ENCODE peak calls at places on chromosomes 11 and 22, in eight cellular contexts. Q is endodermal cell, H is HFF-Myc, S is testis, B is ovary, V is BE2C, C is AG04450, F is prostate gland. D is an unnamed sample.

GRCh38 chr11:70901951-70902521 is 350.3 kb downstream of the SHANK2 start:
- DNase-seq in Q (no peak), H (no peak), S (peak; percentile 30), B (no peak), V (no peak), C (no peak), F (no peak), D (no peak)

GRCh38 chr11:1755344-1756023 is 5.1 kb upstream of the IFITM10 start:
- DNase-seq in Q (no peak), H (no peak), S (no peak), B (no peak), V (no peak), C (no peak), F (peak; percentile 48), D (peak; percentile 43)

GRCh38 chr11:77035580-77035979 is 1.4 kb downstream of the B3GNT6 start:
- DNase-seq in Q (peak; percentile 38), H (no peak), S (no peak), B (no peak), V (no peak), C (no peak), F (no peak), D (no peak)

GRCh38 chr11:114059278-114059983 is at the start of gene ZBTB16:
- DNase-seq in Q (peak; percentile 90), H (no peak), S (peak; percentile 82), B (peak; percentile 91), V (peak; percentile 32), C (no peak), F (peak; percentile 88), D (peak; percentile 95)

GRCh38 chr11:123458501-123458900 is 28.4 kb downstream of the GRAMD1B start:
- DNase-seq in Q (no peak), H (no peak), S (no peak), B (no peak), V (no peak), C (no peak), F (no peak), D (no peak)

GRCh38 chr11:19868281-19868821 is 155.7 kb downstream of the NAV2 start:
- DNase-seq in Q (peak; percentile 64), H (no peak), S (no peak), B (no peak), V (peak; percentile 16), C (peak; percentile 21), F (peak; percentile 86), D (no peak)

GRCh38 chr22:38706101-38706884 is 549 bp downstream of the GTPBP1 start:
- DNase-seq in Q (peak; percentile 68), H (no peak), S (peak; percentile 45), B (peak; percentile 47), V (peak; percentile 43), C (no peak), F (peak; percentile 21), D (peak; percentile 80)

GRCh38 chr11:67584205-67584880 is 731 bp downstream of the GSTP1 start:
- DNase-seq in Q (peak; percentile 70), H (no peak), S (peak; percentile 65), B (peak; percentile 78), V (peak; percentile 49), C (no peak), F (peak; percentile 73), D (peak; percentile 83)

GRCh38 chr11:128342511-128343133 is 244.7 kb downstream of the ETS1 start:
- DNase-seq in Q (peak; percentile 73), H (peak; percentile 76), S (no peak), B (no peak), V (no peak), C (no peak), F (no peak), D (peak; percentile 24)

GRCh38 chr22:37435970-37436603 is 8.8 kb upstream of the ELFN2 start:
- DNase-seq in Q (no peak), H (no peak), S (no peak), B (no peak), V (no peak), C (no peak), F (no peak), D (no peak)

GRCh38 chr11:128905345-128906184 is 14.4 kb downstream of the KCNJ5 start:
- DNase-seq in Q (peak; percentile 90), H (no peak), S (no peak), B (peak; percentile 49), V (peak; percentile 49), C (no peak), F (peak; percentile 30), D (peak; percentile 95)

GRCh38 chr11:33891714-33892327 is at the start of gene LMO2:
- DNase-seq in Q (no peak), H (no peak), S (no peak), B (no peak), V (no peak), C (no peak), F (no peak), D (no peak)
- H3K4me3 ChIP-seq in Q (no peak within 1 kb of the TSS), H (no peak within 1 kb of the TSS), S (no peak within 1 kb of the TSS), B (no peak within 1 kb of the TSS), V (no peak within 1 kb of the TSS), C (no peak within 1 kb of the TSS), F (no peak within 1 kb of the TSS), D (no peak within 1 kb of the TSS)

GRCh38 chr22:21942407-21942895 is 10.2 kb downstream of the PPM1F start:
- DNase-seq in Q (no peak), H (peak; percentile 57), S (no peak), B (no peak), V (no peak), C (peak; percentile 39), F (no peak), D (no peak)
- H3K4me3 ChIP-seq in Q (no peak overlapping the region), H (peak overlapping the region; percentile 3), S (no peak overlapping the region), B (no peak overlapping the region), V (no peak overlapping the region), C (peak overlapping the region; percentile 31), F (no peak overlapping the region), D (no peak overlapping the region)

GRCh38 chr22:30816413-30816812 is 121.7 kb downstream of the OSBP2 start:
- DNase-seq in Q (peak; percentile 65), H (no peak), S (no peak), B (no peak), V (no peak), C (no peak), F (no peak), D (peak; percentile 60)
- H3K4me3 ChIP-seq in Q (no peak overlapping the region), H (no peak overlapping the region), S (no peak overlapping the region), B (no peak overlapping the region), V (no peak overlapping the region), C (no peak overlapping the region), F (no peak overlapping the region), D (no peak overlapping the region)

GRCh38 chr11:66314186-66314501 is 2.7 kb downstream of the CD248 start:
- DNase-seq in Q (no peak), H (no peak), S (no peak), B (no peak), V (no peak), C (no peak), F (no peak), D (no peak)
- H3K4me3 ChIP-seq in Q (no peak overlapping the region), H (peak overlapping the region; percentile 58), S (no peak overlapping the region), B (no peak overlapping the region), V (peak overlapping the region; percentile 62), C (peak overlapping the region; percentile 87), F (no peak overlapping the region), D (no peak overlapping the region)

GRCh38 chr22:46674367-46674781 is 54.2 kb downstream of the GRAMD4 start:
- DNase-seq in Q (no peak), H (no peak), S (peak; percentile 30), B (no peak), V (no peak), C (no peak), F (no peak), D (no peak)

GRCh38 chr22:46675479-46675878 is 55.3 kb downstream of the GRAMD4 start:
- DNase-seq in Q (no peak), H (no peak), S (no peak), B (no peak), V (no peak), C (no peak), F (no peak), D (no peak)

GRCh38 chr22:46675938-46676337 is 55.8 kb downstream of the GRAMD4 start:
- DNase-seq in Q (no peak), H (no peak), S (no peak), B (no peak), V (no peak), C (no peak), F (no peak), D (no peak)

GRCh38 chr22:46673677-46674236 is 53.6 kb downstream of the GRAMD4 start:
- DNase-seq in Q (no peak), H (no peak), S (no peak), B (no peak), V (no peak), C (no peak), F (no peak), D (peak; percentile 73)

DNA sequence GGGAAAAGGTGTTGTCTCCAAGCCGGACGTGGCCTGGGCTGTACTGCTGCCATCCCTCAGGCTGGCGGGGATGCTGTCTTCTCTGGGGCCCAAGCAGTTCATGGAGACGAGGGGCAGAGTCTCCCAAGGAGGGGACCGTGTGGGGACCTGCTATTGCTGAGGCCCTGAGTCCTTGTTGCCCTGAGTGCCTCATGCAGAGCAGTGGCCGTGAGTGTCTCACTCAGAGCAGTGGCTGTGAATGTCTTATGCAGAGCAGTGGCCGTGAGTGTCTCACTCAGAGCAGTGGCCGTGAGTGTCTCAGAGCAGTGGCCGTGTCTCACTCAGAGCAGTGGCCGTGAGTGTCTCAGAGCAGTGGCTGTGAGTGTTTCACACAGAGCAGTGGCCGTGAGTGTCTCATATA is 54.7 kb downstream of the GRAMD4 start:
- DNase-seq in Q (no peak), H (no peak), S (no peak), B (no peak), V (no peak), C (no peak), F (no peak), D (no peak)
- H3K4me3 ChIP-seq in Q (no peak overlapping the region), H (no peak overlapping the region), S (no peak overlapping the region), B (no peak overlapping the region), V (no peak overlapping the region), C (no peak overlapping the region), F (no peak overlapping the region), D (no peak overlapping the region)

D was measured in H7.